ENCODE peak calls at places on chromosomes 1 and 21, in four cellular contexts. B is heart left ventricle, T is pancreas, C is retinal pigment epithelial cell. Z is an unnamed sample.
A peak's percentile ranks its signal among the peaks of the same experiment; 100 is the strongest.

GRCh38 chr1:36650200-36651065 is 167.7 kb upstream of the CSF3R start:
- DNase-seq in B (peak; percentile 17), T (peak; percentile 42), C (peak; percentile 6), Z (no peak)

GRCh38 chr1:10616696-10617095 is 141.9 kb downstream of the PEX14 start:
- DNase-seq in B (no peak), T (no peak), C (no peak), Z (no peak)

GRCh38 chr1:116997011-116997410 is 4.5 kb upstream of the CD101 start:
- DNase-seq in B (no peak), T (no peak), C (no peak), Z (no peak)

GRCh38 chr1:5921671-5922070 is 70.6 kb downstream of the NPHP4 start:
- DNase-seq in B (no peak), T (no peak), C (no peak), Z (peak; percentile 68)

GRCh38 chr1:181089017-181089776 is 697 bp downstream of the IER5 start:
- DNase-seq in B (no peak), T (no peak), C (no peak), Z (no peak)

GRCh38 chr1:79859212-79859948 is 852.9 kb upstream of the ADGRL4 start:
- DNase-seq in B (no peak), T (no peak), C (peak; percentile 15), Z (no peak)

GRCh38 chr1:7374761-7375160 is 396.3 kb upstream of the VAMP3 start:
- DNase-seq in B (no peak), T (no peak), C (no peak), Z (peak; percentile 53)

GRCh38 chr1:32772281-32773017 is 44.7 kb downstream of the YARS1 start:
- DNase-seq in B (no peak), T (no peak), C (no peak), Z (no peak)

GRCh38 chr21:15301014-15301413 is 236.2 kb upstream of the NRIP1 start:
- DNase-seq in B (no peak), T (no peak), C (peak; percentile 67), Z (no peak)

GRCh38 chr1:63621698-63622097 is 28.5 kb downstream of the PGM1 start:
- DNase-seq in B (peak; percentile 25), T (no peak), C (no peak), Z (no peak)

GRCh38 chr1:52281518-52281917 is 84.5 kb downstream of the CC2D1B start:
- DNase-seq in B (no peak), T (no peak), C (no peak), Z (no peak)

GRCh38 chr1:165938844-165939243 is 111.4 kb downstream of the UCK2 start:
- DNase-seq in B (no peak), T (no peak), C (no peak), Z (no peak)

GRCh38 chr1:150302338-150302737 is 8.7 kb downstream of the MRPS21 start:
- DNase-seq in B (no peak), T (no peak), C (no peak), Z (no peak)

GRCh38 chr1:211198880-211199279 is 60.3 kb upstream of the RCOR3 start:
- DNase-seq in B (no peak), T (no peak), C (no peak), Z (no peak)

GRCh38 chr1:63915121-63915520 is 141.3 kb downstream of the ROR1 start:
- DNase-seq in B (no peak), T (no peak), C (no peak), Z (no peak)

GRCh38 chr1:207798847-207799246 is 47.0 kb downstream of the CD46 start:
- DNase-seq in B (no peak), T (no peak), C (no peak), Z (no peak)

GRCh38 chr21:36481639-36482038 is 1.7 kb upstream of the CLDN14 start:
- DNase-seq in B (no peak), T (no peak), C (no peak), Z (no peak)

GRCh38 chr1:52801011-52801410 is 41.5 kb upstream of the ZYG11A start:
- DNase-seq in B (no peak), T (no peak), C (no peak), Z (no peak)

GRCh38 chr1:29415156-29415830 is 179.0 kb downstream of the PTPRU start:
- DNase-seq in B (no peak), T (no peak), C (no peak), Z (peak; percentile 54)

GRCh38 chr1:155241069-155241679 is 14.1 kb downstream of the ENTREP3 start:
- DNase-seq in B (peak; percentile 76), T (peak; percentile 77), C (no peak), Z (no peak)

GRCh38 chr1:172935062-172935592 is 115.6 kb downstream of the TNFSF18 start:
- DNase-seq in B (no peak), T (no peak), C (no peak), Z (no peak)

GRCh38 chr1:15424146-15424667 is 14.0 kb upstream of the CTRC start:
- DNase-seq in B (no peak), T (peak; percentile 91), C (no peak), Z (no peak)

GRCh38 chr1:172719694-172720138 is 60.8 kb downstream of the FASLG start:
- DNase-seq in B (no peak), T (no peak), C (no peak), Z (no peak)

GRCh38 chr1:55211909-55212308 is 3.3 kb downstream of the USP24 start:
- DNase-seq in B (no peak), T (no peak), C (no peak), Z (no peak)

GRCh38 chr21:28110074-28110473 is 882.6 kb downstream of the LTN1 start:
- DNase-seq in B (no peak), T (no peak), C (no peak), Z (no peak)

GRCh38 chr1:103198996-103199395 is 90.7 kb upstream of the COL11A1 start:
- DNase-seq in B (no peak), T (no peak), C (no peak), Z (no peak)

GRCh38 chr1:230047114-230047865 is 19.7 kb upstream of the GALNT2 start:
- DNase-seq in B (no peak), T (no peak), C (no peak), Z (no peak)

GRCh38 chr21:35602811-35603210 is 457.5 kb downstream of the SETD4 start:
- DNase-seq in B (no peak), T (no peak), C (no peak), Z (no peak)

GRCh38 chr1:61746768-61747167 is 4.5 kb downstream of the PATJ start:
- DNase-seq in B (no peak), T (no peak), C (no peak), Z (no peak)

GRCh38 chr21:43269461-43269860 is 100.7 kb downstream of the CRYAA start:
- DNase-seq in B (no peak), T (no peak), C (no peak), Z (no peak)

GRCh38 chr1:147647796-147648633 is 22.3 kb downstream of the ACP6 start:
- DNase-seq in B (no peak), T (no peak), C (no peak), Z (no peak)

GRCh38 chr1:31327381-31327780 is 30.5 kb downstream of the ZCCHC17 start:
- DNase-seq in B (no peak), T (no peak), C (no peak), Z (no peak)

GRCh38 chr1:11729498-11730428 is 6.2 kb upstream of the AGTRAP start:
- DNase-seq in B (peak; percentile 31), T (no peak), C (no peak), Z (no peak)

GRCh38 chr1:171884475-171884874 is 43.2 kb downstream of the DNM3 start:
- DNase-seq in B (no peak), T (no peak), C (no peak), Z (no peak)

GRCh38 chr21:28135646-28136045 is 857.0 kb downstream of the LTN1 start:
- DNase-seq in B (no peak), T (no peak), C (no peak), Z (no peak)

GRCh38 chr1:85605519-85606413 is 25.2 kb downstream of the CCN1 start:
- DNase-seq in B (no peak), T (peak; percentile 65), C (no peak), Z (no peak)
- TF ChIP-seq CTCF in B (no peak), T (no peak), C (no peak), Z (peak; percentile 28)

DNA sequence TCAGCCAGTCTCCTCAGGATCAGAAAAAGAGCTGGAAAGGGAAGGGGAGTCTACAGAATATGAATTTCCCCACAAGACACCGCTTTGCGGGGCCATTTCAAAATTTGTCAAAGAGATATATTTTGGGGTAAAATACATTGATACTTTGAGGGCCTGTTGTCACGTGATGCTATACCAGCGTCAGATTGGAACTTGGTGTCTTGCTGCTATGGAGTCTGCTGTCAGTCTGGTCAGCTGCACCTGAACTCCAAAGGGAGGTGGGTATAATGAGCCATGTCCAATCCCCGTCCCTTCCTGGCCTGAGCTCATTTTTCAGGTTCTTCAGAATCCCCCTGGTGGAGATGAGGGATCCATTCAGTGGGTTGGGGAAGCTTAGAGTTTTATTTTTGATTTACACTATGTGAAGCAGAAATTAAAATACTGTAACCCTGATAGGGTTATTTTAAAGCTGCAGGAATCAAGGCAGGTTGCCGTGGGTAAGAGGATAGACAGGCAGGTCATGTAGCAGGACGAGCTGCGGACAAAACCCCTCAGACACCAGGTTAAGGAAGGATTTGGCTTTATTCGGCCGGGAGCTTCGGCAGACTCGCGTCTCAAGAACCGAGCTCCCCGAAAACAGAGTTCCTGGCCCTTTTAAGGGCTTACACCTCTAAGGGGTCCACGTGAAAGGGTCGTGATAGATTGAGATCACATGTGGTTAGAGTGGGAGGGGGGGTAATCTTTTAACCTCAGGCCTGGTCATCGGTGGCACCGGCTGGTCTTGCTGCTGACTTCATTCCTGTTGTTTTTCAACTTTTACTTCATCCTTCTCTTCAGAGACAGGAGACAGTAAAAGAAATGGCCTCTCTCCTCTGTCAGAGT is 2.2 kb upstream of the POFUT2 start:
- DNase-seq in B (no peak), T (no peak), C (no peak), Z (peak; percentile 65)
- TF ChIP-seq CTCF in B (no peak), T (no peak), C (peak; percentile 56), Z (peak; percentile 40)

DNA sequence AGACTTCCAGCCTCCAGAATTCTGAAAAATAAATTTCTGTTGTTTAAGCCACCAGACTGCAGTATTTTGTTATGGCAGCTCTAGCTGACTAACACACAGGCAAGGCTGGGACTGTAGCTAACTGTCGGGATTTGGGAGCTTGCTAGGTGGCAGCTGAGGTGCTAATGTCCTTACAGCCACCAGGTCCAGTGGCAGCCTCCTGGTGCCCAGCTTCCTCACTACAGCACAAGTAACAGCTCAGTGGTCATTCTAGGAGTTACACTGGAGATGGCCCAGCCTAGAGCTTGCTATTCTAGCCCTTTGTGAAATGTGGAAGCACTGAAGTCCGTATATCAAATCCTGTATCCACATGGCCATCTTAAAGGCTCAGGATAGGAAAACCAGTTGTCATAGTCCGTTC is 4.3 kb upstream of the C1orf115 start:
- DNase-seq in B (no peak), T (no peak), C (no peak), Z (no peak)
- TF ChIP-seq CTCF in B (no peak), T (no peak), C (peak; percentile 4), Z (no peak)

GRCh38 chr1:65577278-65577677 is 156.8 kb downstream of the LEPR start:
- DNase-seq in B (no peak), T (no peak), C (no peak), Z (no peak)

GRCh38 chr1:65584399-65584798 is 163.9 kb downstream of the LEPR start:
- DNase-seq in B (no peak), T (no peak), C (no peak), Z (no peak)

GRCh38 chr1:65581120-65581519 is 160.7 kb downstream of the LEPR start:
- DNase-seq in B (no peak), T (no peak), C (no peak), Z (no peak)
- TF ChIP-seq CTCF in B (no peak), T (no peak), C (peak; percentile 41), Z (peak; percentile 49)

DNA sequence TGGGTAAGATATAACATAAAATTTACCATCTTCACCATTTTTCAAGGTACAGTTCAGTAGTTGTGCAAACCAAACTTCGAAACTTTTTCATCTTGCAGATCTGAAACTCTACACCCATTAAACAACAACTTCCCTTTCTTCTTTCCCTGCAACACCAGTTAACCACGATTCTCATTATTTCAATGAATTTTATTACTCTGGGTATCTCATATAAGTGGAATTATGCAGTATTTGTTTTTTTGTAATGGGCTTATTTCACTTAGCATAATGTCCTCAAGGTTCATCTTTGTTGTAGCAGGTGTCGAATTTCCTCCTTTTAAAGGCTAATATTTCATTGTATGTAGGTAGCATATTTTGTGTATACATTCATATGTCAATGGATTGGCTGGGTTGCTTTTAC is 146.1 kb downstream of the SPATA46 start:
- DNase-seq in B (no peak), T (no peak), C (no peak), Z (no peak)
- TF ChIP-seq CTCF in B (no peak), T (no peak), C (no peak), Z (no peak)

Z was measured in osteocyte.